ENCODE peak calls at places on chromosomes 2 and 18, in six cellular contexts. G, B, O, P, V and S are unnamed samples.
A peak's percentile ranks its signal among the peaks of the same experiment; 100 is the strongest.

GRCh38 chr2:42663106-42663755 is 94.8 kb downstream of the MTA3 start:
- DNase-seq in V (peak; percentile 29), G (peak; percentile 26), B (peak; percentile 74), P (peak; percentile 89), O (peak; percentile 72), S (peak; percentile 90)

GRCh38 chr2:10537522-10538195 is 89.5 kb upstream of the ODC1 start:
- DNase-seq in B (no peak), O (no peak), P (peak; percentile 73), G (no peak), V (no peak), S (no peak)

GRCh38 chr2:25806941-25807340 is 71.3 kb downstream of the ASXL2 start:
- DNase-seq in O (no peak), G (no peak), V (no peak), P (peak; percentile 40), B (no peak), S (no peak)

GRCh38 chr2:218570850-218571249 is 2.2 kb downstream of the CNOT9 start:
- DNase-seq in V (no peak), O (no peak), G (no peak), P (no peak), B (peak; percentile 17), S (peak; percentile 54)

GRCh38 chr2:29597048-29597447 is 324.3 kb downstream of the ALK start:
- DNase-seq in O (no peak), V (no peak), P (no peak), G (no peak), B (no peak), S (no peak)

GRCh38 chr2:197086500-197086899 is 160.0 kb upstream of the PGAP1 start:
- DNase-seq in V (no peak), G (no peak), B (no peak), O (no peak), P (no peak), S (no peak)

GRCh38 chr18:46386788-46387187 is 270.2 kb downstream of the LOXHD1 start:
- DNase-seq in V (peak; percentile 4), O (no peak), P (no peak), B (peak; percentile 52), G (no peak), S (no peak)

GRCh38 chr2:205852457-205852856 is 170.2 kb downstream of the NRP2 start:
- DNase-seq in O (no peak), G (peak; percentile 8), P (no peak), V (no peak), B (no peak), S (no peak)

GRCh38 chr2:120323807-120324399 is 22.0 kb upstream of the INHBB start:
- DNase-seq in V (no peak), O (no peak), P (no peak), B (no peak), G (no peak), S (no peak)

GRCh38 chr18:6219116-6219717 is 195.5 kb downstream of the L3MBTL4 start:
- DNase-seq in G (no peak), B (peak; percentile 37), P (peak; percentile 64), O (peak; percentile 33), V (no peak), S (peak; percentile 56)

GRCh38 chr2:218465987-218466633 is 47.2 kb downstream of the VIL1 start:
- DNase-seq in P (no peak), G (no peak), B (peak; percentile 30), O (peak; percentile 11), V (no peak), S (peak; percentile 56)

GRCh38 chr2:118062048-118062447 is 26.2 kb upstream of the INSIG2 start:
- DNase-seq in V (no peak), G (no peak), P (no peak), B (no peak), O (no peak), S (no peak)

GRCh38 chr2:94993176-94994062 is 32.1 kb upstream of the MAL start:
- DNase-seq in G (no peak), V (no peak), B (no peak), P (no peak), O (no peak), S (no peak)

GRCh38 chr18:47260138-47260923 is 8.9 kb upstream of the SKOR2 start:
- DNase-seq in G (no peak), P (peak; percentile 81), V (no peak), B (peak; percentile 58), O (peak; percentile 31), S (peak; percentile 70)

GRCh38 chr2:130375291-130376266 is 19.7 kb downstream of the PTPN18 start:
- DNase-seq in P (no peak), B (no peak), G (no peak), O (no peak), V (no peak), S (no peak)